ENCODE peak calls at places on chromosomes 16 and 17, in nine cellular contexts. One of them, this sample, is unnamed.

GRCh38 chr16:13845232-13845631 is 74.7 kb upstream of the ERCC4 start:
- DNase-seq in Peyer's patch: no peak
- DNase-seq in uterus: no peak
- DNase-seq in GM12864: no peak
- DNase-seq in AG04449: no peak
- DNase-seq in astrocyte of the cerebellum: no peak
- DNase-seq in fibroblast of lung: no peak
- DNase-seq in adrenal gland: no peak
- DNase-seq in foreskin fibroblast: no peak
- DNase-seq in this sample: no peak

GRCh38 chr16:3467182-3467581 is 23.7 kb downstream of the NAA60 start:
- DNase-seq in Peyer's patch: no peak
- DNase-seq in foreskin fibroblast: no peak
- DNase-seq in astrocyte of the cerebellum: no peak
- DNase-seq in adrenal gland: no peak
- DNase-seq in fibroblast of lung: no peak
- DNase-seq in uterus: no peak
- DNase-seq in GM12864: no peak
- DNase-seq in AG04449: no peak
- DNase-seq in this sample: no peak

GRCh38 chr17:65287040-65287439 is 149.9 kb downstream of the RGS9 start:
- DNase-seq in fibroblast of lung: no peak
- DNase-seq in uterus: no peak
- DNase-seq in adrenal gland: no peak
- DNase-seq in astrocyte of the cerebellum: peak; percentile 53
- DNase-seq in foreskin fibroblast: no peak
- DNase-seq in GM12864: no peak
- DNase-seq in AG04449: no peak
- DNase-seq in Peyer's patch: no peak
- DNase-seq in this sample: no peak

GRCh38 chr16:65519402-65519801 is 397.5 kb upstream of the CDH11 start:
- DNase-seq in GM12864: no peak
- DNase-seq in AG04449: no peak
- DNase-seq in Peyer's patch: no peak
- DNase-seq in astrocyte of the cerebellum: no peak
- DNase-seq in adrenal gland: no peak
- DNase-seq in uterus: no peak
- DNase-seq in fibroblast of lung: no peak
- DNase-seq in foreskin fibroblast: no peak
- DNase-seq in this sample: no peak

GRCh38 chr16:50202926-50203624 is 50.0 kb downstream of the TENT4B start:
- DNase-seq in foreskin fibroblast: peak; percentile 92
- DNase-seq in uterus: peak; percentile 63
- DNase-seq in astrocyte of the cerebellum: peak; percentile 84
- DNase-seq in fibroblast of lung: peak; percentile 93
- DNase-seq in adrenal gland: no peak
- DNase-seq in AG04449: peak; percentile 86
- DNase-seq in Peyer's patch: no peak
- DNase-seq in GM12864: no peak
- DNase-seq in this sample: peak; percentile 90

GRCh38 chr17:12591336-12591735 is 74.4 kb upstream of the MYOCD start:
- DNase-seq in uterus: no peak
- DNase-seq in foreskin fibroblast: peak; percentile 7
- DNase-seq in Peyer's patch: no peak
- DNase-seq in adrenal gland: no peak
- DNase-seq in AG04449: no peak
- DNase-seq in astrocyte of the cerebellum: no peak
- DNase-seq in GM12864: no peak
- DNase-seq in fibroblast of lung: peak; percentile 31
- DNase-seq in this sample: peak; percentile 47

GRCh38 chr16:30335598-30336474 is 19.3 kb downstream of the CD2BP2 start:
- DNase-seq in astrocyte of the cerebellum: no peak
- DNase-seq in foreskin fibroblast: peak; percentile 66
- DNase-seq in fibroblast of lung: peak; percentile 34
- DNase-seq in adrenal gland: peak; percentile 43
- DNase-seq in uterus: no peak
- DNase-seq in Peyer's patch: no peak
- DNase-seq in GM12864: no peak
- DNase-seq in AG04449: no peak
- DNase-seq in this sample: peak; percentile 14

GRCh38 chr17:1916963-1917715 is 87.3 kb downstream of the RPA1 start:
- DNase-seq in adrenal gland: no peak
- DNase-seq in Peyer's patch: no peak
- DNase-seq in uterus: no peak
- DNase-seq in AG04449: no peak
- DNase-seq in GM12864: no peak
- DNase-seq in fibroblast of lung: no peak
- DNase-seq in foreskin fibroblast: no peak
- DNase-seq in astrocyte of the cerebellum: no peak
- DNase-seq in this sample: no peak

GRCh38 chr17:7782237-7782636 is 51.8 kb upstream of the KDM6B start:
- DNase-seq in AG04449: no peak
- DNase-seq in Peyer's patch: no peak
- DNase-seq in foreskin fibroblast: peak; percentile 65
- DNase-seq in GM12864: no peak
- DNase-seq in adrenal gland: no peak
- DNase-seq in fibroblast of lung: peak; percentile 73
- DNase-seq in astrocyte of the cerebellum: peak; percentile 19
- DNase-seq in uterus: no peak
- DNase-seq in this sample: no peak

GRCh38 chr17:78132086-78132676 is 1.6 kb downstream of the TMC8 start:
- DNase-seq in AG04449: no peak
- DNase-seq in foreskin fibroblast: no peak
- DNase-seq in GM12864: peak; percentile 70
- DNase-seq in astrocyte of the cerebellum: no peak
- DNase-seq in adrenal gland: no peak
- DNase-seq in uterus: no peak
- DNase-seq in Peyer's patch: peak; percentile 98
- DNase-seq in fibroblast of lung: no peak
- DNase-seq in this sample: no peak

GRCh38 chr16:68296693-68297092 is 14.1 kb downstream of the SLC7A6OS start:
- DNase-seq in fibroblast of lung: no peak
- DNase-seq in Peyer's patch: no peak
- DNase-seq in GM12864: no peak
- DNase-seq in astrocyte of the cerebellum: no peak
- DNase-seq in AG04449: no peak
- DNase-seq in uterus: no peak
- DNase-seq in adrenal gland: no peak
- DNase-seq in foreskin fibroblast: no peak
- DNase-seq in this sample: no peak

GRCh38 chr17:47252766-47253512 is 688 bp upstream of the ITGB3 start:
- DNase-seq in fibroblast of lung: no peak
- DNase-seq in adrenal gland: no peak
- DNase-seq in foreskin fibroblast: no peak
- DNase-seq in astrocyte of the cerebellum: no peak
- DNase-seq in Peyer's patch: no peak
- DNase-seq in AG04449: no peak
- DNase-seq in GM12864: no peak
- DNase-seq in uterus: no peak
- DNase-seq in this sample: no peak
- H3K4me3 ChIP-seq in fibroblast of lung: no peak overlapping the region
- H3K4me3 ChIP-seq in adrenal gland: no peak overlapping the region
- H3K4me3 ChIP-seq in foreskin fibroblast: peak overlapping the region; percentile 67
- H3K4me3 ChIP-seq in astrocyte of the cerebellum: peak overlapping the region; percentile 57
- H3K4me3 ChIP-seq in Peyer's patch: peak overlapping the region; percentile 75
- H3K4me3 ChIP-seq in AG04449: peak overlapping the region; percentile 73
- H3K4me3 ChIP-seq in GM12864: peak overlapping the region; percentile 72
- H3K4me3 ChIP-seq in uterus: peak overlapping the region; percentile 42
- H3K4me3 ChIP-seq in this sample: peak overlapping the region; percentile 97

DNA sequence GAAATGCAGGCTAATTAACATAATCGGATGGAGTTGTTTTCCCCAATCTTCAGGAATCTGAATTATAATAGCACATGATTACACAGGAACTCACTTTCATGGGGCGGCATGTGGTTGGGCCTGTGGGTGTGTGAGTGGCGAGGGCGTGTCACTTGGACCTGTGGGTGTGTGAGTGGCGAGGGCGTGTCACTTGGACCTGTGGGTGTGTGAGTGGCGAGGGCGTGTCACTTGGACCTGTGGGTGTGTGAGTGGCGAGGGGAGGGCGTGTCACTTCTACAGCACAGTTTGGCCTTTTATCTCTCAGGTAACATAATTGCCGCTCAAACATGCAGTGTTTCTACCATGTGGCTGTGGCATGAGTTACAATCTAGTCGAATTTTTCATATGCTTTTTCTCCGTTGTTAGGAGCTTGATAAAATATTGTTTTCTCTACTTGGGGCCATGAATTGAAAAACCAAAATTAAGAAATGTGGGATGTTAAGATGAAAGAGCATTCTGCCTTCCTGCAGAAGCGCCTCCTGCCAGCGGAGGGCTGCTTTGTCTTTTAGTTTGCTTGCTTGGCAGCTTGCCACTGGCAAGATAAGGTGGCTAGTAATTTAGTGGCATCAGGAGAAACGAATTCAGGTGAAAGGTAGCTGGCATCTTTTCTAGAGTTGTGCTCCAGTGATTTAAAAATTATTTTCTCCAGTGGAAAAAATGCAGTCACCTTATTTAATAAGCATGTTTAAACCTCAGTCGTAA is 36.2 kb downstream of the USP10 start:
- DNase-seq in AG04449: no peak
- DNase-seq in adrenal gland: no peak
- DNase-seq in astrocyte of the cerebellum: no peak
- DNase-seq in foreskin fibroblast: no peak
- DNase-seq in fibroblast of lung: no peak
- DNase-seq in Peyer's patch: no peak
- DNase-seq in uterus: no peak
- DNase-seq in GM12864: no peak
- DNase-seq in this sample: no peak
- TF ChIP-seq CTCF in AG04449: no peak
- TF ChIP-seq CTCF in adrenal gland: no peak
- TF ChIP-seq CTCF in astrocyte of the cerebellum: peak; percentile 19
- TF ChIP-seq CTCF in foreskin fibroblast: no peak
- TF ChIP-seq CTCF in fibroblast of lung: no peak
- TF ChIP-seq CTCF in Peyer's patch: no peak
- TF ChIP-seq CTCF in uterus: no peak
- TF ChIP-seq CTCF in GM12864: no peak
- TF ChIP-seq CTCF in this sample: no peak

GRCh38 chr16:1443403-1443973 is 868 bp downstream of the CCDC154 start:
- DNase-seq in uterus: no peak
- DNase-seq in GM12864: no peak
- DNase-seq in adrenal gland: no peak
- DNase-seq in foreskin fibroblast: no peak
- DNase-seq in astrocyte of the cerebellum: no peak
- DNase-seq in fibroblast of lung: no peak
- DNase-seq in Peyer's patch: no peak
- DNase-seq in AG04449: no peak
- DNase-seq in this sample: no peak
- H3K4me3 ChIP-seq in uterus: no peak overlapping the region
- H3K4me3 ChIP-seq in GM12864: no peak overlapping the region
- H3K4me3 ChIP-seq in adrenal gland: no peak overlapping the region
- H3K4me3 ChIP-seq in foreskin fibroblast: no peak overlapping the region
- H3K4me3 ChIP-seq in astrocyte of the cerebellum: no peak overlapping the region
- H3K4me3 ChIP-seq in fibroblast of lung: no peak overlapping the region
- H3K4me3 ChIP-seq in Peyer's patch: no peak overlapping the region
- H3K4me3 ChIP-seq in AG04449: no peak overlapping the region
- H3K4me3 ChIP-seq in this sample: no peak overlapping the region

GRCh38 chr17:37358830-37359681 is 16.7 kb upstream of the C17orf78 start:
- DNase-seq in uterus: peak; percentile 94
- DNase-seq in adrenal gland: peak; percentile 96
- DNase-seq in AG04449: no peak
- DNase-seq in foreskin fibroblast: peak; percentile 99
- DNase-seq in Peyer's patch: peak; percentile 92
- DNase-seq in fibroblast of lung: peak; percentile 95
- DNase-seq in GM12864: peak; percentile 83
- DNase-seq in astrocyte of the cerebellum: peak; percentile 64
- DNase-seq in this sample: peak; percentile 77
- TF ChIP-seq CTCF in uterus: peak; percentile 52
- TF ChIP-seq CTCF in adrenal gland: peak; percentile 47
- TF ChIP-seq CTCF in AG04449: peak; percentile 32
- TF ChIP-seq CTCF in foreskin fibroblast: no peak
- TF ChIP-seq CTCF in Peyer's patch: peak; percentile 28
- TF ChIP-seq CTCF in fibroblast of lung: no peak
- TF ChIP-seq CTCF in GM12864: no peak
- TF ChIP-seq CTCF in astrocyte of the cerebellum: no peak
- TF ChIP-seq CTCF in this sample: no peak

GRCh38 chr16:58035356-58036170 is 10.0 kb downstream of the MMP15 start:
- DNase-seq in uterus: no peak
- DNase-seq in astrocyte of the cerebellum: no peak
- DNase-seq in adrenal gland: no peak
- DNase-seq in Peyer's patch: no peak
- DNase-seq in AG04449: no peak
- DNase-seq in fibroblast of lung: no peak
- DNase-seq in foreskin fibroblast: no peak
- DNase-seq in GM12864: no peak
- DNase-seq in this sample: no peak
- H3K4me3 ChIP-seq in uterus: no peak overlapping the region
- H3K4me3 ChIP-seq in astrocyte of the cerebellum: no peak overlapping the region
- H3K4me3 ChIP-seq in adrenal gland: no peak overlapping the region
- H3K4me3 ChIP-seq in Peyer's patch: no peak overlapping the region
- H3K4me3 ChIP-seq in AG04449: no peak overlapping the region
- H3K4me3 ChIP-seq in fibroblast of lung: no peak overlapping the region
- H3K4me3 ChIP-seq in foreskin fibroblast: no peak overlapping the region
- H3K4me3 ChIP-seq in GM12864: no peak overlapping the region
- H3K4me3 ChIP-seq in this sample: no peak overlapping the region

GRCh38 chr17:14525551-14526455 is 224.9 kb downstream of the HS3ST3B1 start:
- DNase-seq in fibroblast of lung: no peak
- DNase-seq in astrocyte of the cerebellum: no peak
- DNase-seq in Peyer's patch: no peak
- DNase-seq in GM12864: no peak
- DNase-seq in foreskin fibroblast: no peak
- DNase-seq in adrenal gland: no peak
- DNase-seq in uterus: no peak
- DNase-seq in AG04449: no peak
- DNase-seq in this sample: no peak
- TF ChIP-seq CTCF in fibroblast of lung: no peak
- TF ChIP-seq CTCF in astrocyte of the cerebellum: no peak
- TF ChIP-seq CTCF in Peyer's patch: no peak
- TF ChIP-seq CTCF in GM12864: no peak
- TF ChIP-seq CTCF in foreskin fibroblast: no peak
- TF ChIP-seq CTCF in adrenal gland: no peak
- TF ChIP-seq CTCF in uterus: no peak
- TF ChIP-seq CTCF in AG04449: no peak
- TF ChIP-seq CTCF in this sample: no peak

DNA sequence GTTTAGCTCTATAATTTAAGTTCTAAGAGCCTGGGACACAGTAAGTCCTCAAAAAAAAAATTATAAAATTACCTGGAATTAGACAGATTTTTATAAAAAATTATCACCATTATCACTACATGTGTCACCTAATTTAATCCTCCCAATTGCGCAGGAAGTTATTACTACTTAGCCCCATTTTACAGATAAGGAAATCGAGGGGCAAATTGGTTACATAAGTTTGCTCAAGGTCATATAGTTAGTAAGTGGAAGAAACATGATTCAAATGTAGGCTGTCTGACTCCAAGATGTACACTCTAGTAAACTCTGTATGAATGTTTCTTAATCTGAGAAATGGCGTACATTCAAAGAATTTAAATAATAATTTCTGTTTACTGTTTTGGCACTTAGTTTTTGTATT is 2.6 kb downstream of the AATF start:
- DNase-seq in uterus: no peak
- DNase-seq in astrocyte of the cerebellum: no peak
- DNase-seq in foreskin fibroblast: no peak
- DNase-seq in AG04449: no peak
- DNase-seq in GM12864: no peak
- DNase-seq in fibroblast of lung: no peak
- DNase-seq in Peyer's patch: no peak
- DNase-seq in adrenal gland: no peak
- DNase-seq in this sample: no peak
- H3K4me3 ChIP-seq in uterus: no peak overlapping the region
- H3K4me3 ChIP-seq in astrocyte of the cerebellum: no peak overlapping the region
- H3K4me3 ChIP-seq in foreskin fibroblast: no peak overlapping the region
- H3K4me3 ChIP-seq in AG04449: no peak overlapping the region
- H3K4me3 ChIP-seq in GM12864: no peak overlapping the region
- H3K4me3 ChIP-seq in fibroblast of lung: no peak overlapping the region
- H3K4me3 ChIP-seq in Peyer's patch: no peak overlapping the region
- H3K4me3 ChIP-seq in adrenal gland: no peak overlapping the region
- H3K4me3 ChIP-seq in this sample: no peak overlapping the region

GRCh38 chr17:3043737-3044365 is 19.6 kb downstream of the OR1D5 start:
- DNase-seq in foreskin fibroblast: no peak
- DNase-seq in fibroblast of lung: no peak
- DNase-seq in adrenal gland: no peak
- DNase-seq in uterus: no peak
- DNase-seq in AG04449: no peak
- DNase-seq in Peyer's patch: no peak
- DNase-seq in astrocyte of the cerebellum: no peak
- DNase-seq in GM12864: no peak
- DNase-seq in this sample: no peak
- TF ChIP-seq CTCF in foreskin fibroblast: peak; percentile 4
- TF ChIP-seq CTCF in fibroblast of lung: peak; percentile 26
- TF ChIP-seq CTCF in adrenal gland: no peak
- TF ChIP-seq CTCF in uterus: no peak
- TF ChIP-seq CTCF in AG04449: no peak
- TF ChIP-seq CTCF in Peyer's patch: no peak
- TF ChIP-seq CTCF in astrocyte of the cerebellum: peak; percentile 6
- TF ChIP-seq CTCF in GM12864: peak; percentile 55
- TF ChIP-seq CTCF in this sample: peak; percentile 25